ENCODE peak calls at places on chromosomes 5 and 9, in four cellular contexts. R, F, O and I are unnamed samples.

GRCh38 chr9:20621553-20622329 is 558 bp downstream of the MLLT3 start:
- DNase-seq in F (peak), O (no peak), R (peak), I (peak)

GRCh38 chr5:154394328-154394727 is 51.5 kb upstream of the SAP30L start:
- DNase-seq in O (no peak), F (no peak), R (no peak), I (no peak)

GRCh38 chr9:137618105-137619067 is at the start of gene EHMT1:
- DNase-seq in O (peak), F (peak), R (peak), I (peak)

GRCh38 chr9:123225374-123225813 is 43.0 kb downstream of the STRBP start:
- DNase-seq in R (peak), O (peak), F (peak), I (peak)

GRCh38 chr9:87086536-87086935 is 139.2 kb upstream of the GAS1 start:
- DNase-seq in F (no peak), R (no peak), O (no peak), I (no peak)

GRCh38 chr5:149403923-149404745 is 25.0 kb upstream of the IL17B start:
- DNase-seq in O (no peak), R (peak), F (peak), I (peak)

GRCh38 chr9:80218336-80218735 is 646.6 kb downstream of the TLE4 start:
- DNase-seq in F (no peak), R (no peak), O (no peak), I (no peak)

GRCh38 chr9:128145536-128145935 is 3.7 kb upstream of the LCN2 start:
- DNase-seq in R (no peak), F (no peak), O (no peak), I (no peak)

GRCh38 chr9:2134391-2134790 is 119.2 kb downstream of the SMARCA2 start:
- DNase-seq in R (no peak), F (peak), O (no peak), I (peak)

GRCh38 chr5:57221049-57221568 is 47.2 kb downstream of the GPBP1 start:
- DNase-seq in O (peak), R (peak), F (peak), I (peak)

GRCh38 chr9:134004131-134004873 is 12.2 kb upstream of the VAV2 start:
- DNase-seq in O (no peak), F (no peak), R (no peak), I (no peak)

GRCh38 chr9:35029241-35029640 is 39.7 kb downstream of the DNAJB5 start:
- DNase-seq in O (no peak), R (no peak), F (no peak), I (no peak)

GRCh38 chr5:98470747-98471146 is 302.7 kb upstream of the RGMB start:
- DNase-seq in F (peak), R (no peak), O (no peak), I (no peak)

GRCh38 chr9:137878146-137878941 is 762 bp downstream of the CACNA1B start:
- DNase-seq in F (no peak), R (peak), O (peak), I (peak)

GRCh38 chr9:90095682-90096081 is 490.9 kb downstream of the GADD45G start:
- DNase-seq in O (no peak), F (no peak), R (no peak), I (no peak)

GRCh38 chr5:153781325-153781724 is 257.4 kb downstream of the FAM114A2 start:
- DNase-seq in R (no peak), F (no peak), O (no peak), I (no peak)

GRCh38 chr5:589588-589987 is 22.6 kb upstream of the CEP72 start:
- DNase-seq in R (no peak), F (no peak), O (no peak), I (no peak)

GRCh38 chr5:1731091-1731639 is 68.5 kb downstream of the MRPL36 start:
- DNase-seq in F (no peak), R (no peak), O (no peak), I (no peak)

GRCh38 chr9:79570449-79571308 is 1.1 kb upstream of the TLE4 start:
- DNase-seq in R (peak), F (peak), O (peak), I (peak)

GRCh38 chr9:92773810-92774209 is 9.2 kb upstream of the BICD2 start:
- DNase-seq in F (no peak), O (no peak), R (no peak), I (peak)

GRCh38 chr9:70573308-70573707 is 158.9 kb upstream of the KLF9 start:
- DNase-seq in O (no peak), F (no peak), R (no peak), I (no peak)

GRCh38 chr9:79883073-79883645 is 311.4 kb downstream of the TLE4 start:
- DNase-seq in R (no peak), F (no peak), O (no peak), I (no peak)

GRCh38 chr9:119961774-119962408 is 592.7 kb upstream of the BRINP1 start:
- DNase-seq in F (no peak), R (peak), O (peak), I (peak)

GRCh38 chr5:51033215-51033614 is 350.0 kb upstream of the ISL1 start:
- DNase-seq in R (no peak), F (no peak), O (peak), I (no peak)

GRCh38 chr5:16489322-16489791 is 23.8 kb upstream of the ZNF622 start:
- DNase-seq in O (peak), F (peak), R (peak), I (peak)

GRCh38 chr5:4901890-4902289 is 238.2 kb upstream of the ADAMTS16 start:
- DNase-seq in R (no peak), O (no peak), F (no peak), I (no peak)

GRCh38 chr9:121353246-121353975 is 16.6 kb downstream of the STOM start:
- DNase-seq in O (no peak), R (no peak), F (no peak), I (no peak)

GRCh38 chr5:121171834-121172233 is 679.8 kb upstream of the FTMT start:
- DNase-seq in F (no peak), R (no peak), O (no peak), I (peak)

GRCh38 chr9:15332939-15333338 is 25.9 kb upstream of the TTC39B start:
- DNase-seq in R (no peak), F (no peak), O (no peak), I (no peak)

GRCh38 chr9:87812375-87813118 is 70.1 kb upstream of the SPATA31E1 start:
- DNase-seq in F (peak), R (peak), O (peak), I (peak)

GRCh38 chr5:51566940-51567339 is 183.7 kb downstream of the ISL1 start:
- DNase-seq in R (no peak), F (no peak), O (no peak), I (no peak)

GRCh38 chr5:160450164-160450932 is 28.7 kb downstream of the PTTG1 start:
- DNase-seq in F (no peak), O (no peak), R (no peak), I (no peak)

GRCh38 chr5:6783787-6784186 is 70.6 kb downstream of the TENT4A start:
- DNase-seq in O (no peak), R (no peak), F (no peak), I (no peak)

GRCh38 chr9:98502311-98502975 is 206.3 kb downstream of the GABBR2 start:
- DNase-seq in F (peak), O (no peak), R (no peak), I (peak)

GRCh38 chr5:179258922-179259730 is 86.1 kb downstream of the ADAMTS2 start:
- DNase-seq in F (peak), R (no peak), O (no peak), I (peak)

GRCh38 chr5:151523335-151523734 is 67.8 kb downstream of the FAT2 start:
- DNase-seq in F (peak), R (peak), O (peak), I (peak)

GRCh38 chr5:142115937-142116614 is 7.5 kb downstream of the NDFIP1 start:
- DNase-seq in O (no peak), F (peak), R (peak), I (peak)

GRCh38 chr9:131272212-131272611 is 4.1 kb downstream of the FAM78A start:
- DNase-seq in F (no peak), R (no peak), O (peak), I (no peak)

GRCh38 chr9:131275332-131276106 is 791 bp downstream of the FAM78A start:
- DNase-seq in R (no peak), F (no peak), O (peak), I (no peak)

GRCh38 chr9:131273146-131273545 is 3.2 kb downstream of the FAM78A start:
- DNase-seq in R (no peak), F (no peak), O (peak), I (no peak)

GRCh38 chr9:131274674-131275331 is 1.5 kb downstream of the FAM78A start:
- DNase-seq in O (peak), F (no peak), R (no peak), I (no peak)

DNA sequence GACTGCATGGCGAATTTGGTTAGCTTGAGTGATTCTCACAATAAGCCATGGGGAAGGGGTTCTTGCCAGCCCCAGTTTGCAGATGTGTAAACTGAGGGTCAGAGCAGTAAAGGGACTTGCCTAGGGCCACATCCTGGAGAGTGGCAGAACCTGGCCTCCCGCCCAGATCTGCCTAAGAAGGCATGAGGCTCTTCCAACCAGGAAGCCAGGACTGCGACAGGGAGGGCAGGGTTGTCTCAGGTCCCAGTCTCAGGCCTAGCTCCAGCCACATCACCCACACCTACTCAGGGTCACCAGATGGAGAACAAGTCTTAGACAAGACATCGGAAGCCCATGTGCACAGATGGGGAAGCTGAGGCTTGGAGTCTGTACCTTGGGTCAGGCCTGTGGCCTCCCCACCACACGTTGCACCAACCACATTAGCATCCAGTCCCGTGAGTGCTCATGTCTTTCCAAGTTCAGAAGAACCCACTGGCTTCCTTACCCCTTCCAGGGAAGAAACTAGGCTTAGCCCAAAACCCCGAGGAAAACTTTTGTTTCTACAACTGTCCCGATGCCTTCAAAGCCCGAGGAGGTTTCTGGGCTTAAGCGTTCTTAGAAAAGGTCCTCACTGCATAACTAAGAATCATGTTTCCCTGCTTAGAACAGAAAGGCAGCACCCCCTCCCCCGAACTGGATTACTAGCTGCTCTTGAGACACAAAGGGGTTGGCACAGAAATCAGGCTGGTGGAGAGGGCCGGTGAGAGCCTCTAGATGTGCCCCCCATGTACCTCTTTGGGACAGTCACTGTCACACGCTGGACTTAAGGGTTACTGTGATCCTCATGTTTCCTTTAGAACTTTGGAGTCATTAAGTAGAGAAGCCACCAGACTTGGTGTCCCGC is 2.3 kb downstream of the FAM78A start:
- DNase-seq in F (no peak), R (no peak), O (peak), I (no peak)
- H3K4me3 ChIP-seq in F (no peak), R (no peak), O (peak), I (no peak)

GRCh38 chr9:33677506-33677809 is 117.9 kb upstream of the PRSS3 start:
- DNase-seq in O (no peak), R (no peak), F (no peak), I (no peak)
- TF ChIP-seq EZH2 in O (no peak), R (no peak), F (no peak), I (no peak)

GRCh38 chr5:15260347-15261278 is 239.4 kb upstream of the FBXL7 start:
- DNase-seq in R (no peak), O (no peak), F (no peak), I (peak)
- H3K4me3 ChIP-seq in R (no peak), O (no peak), F (no peak), I (peak)

DNA sequence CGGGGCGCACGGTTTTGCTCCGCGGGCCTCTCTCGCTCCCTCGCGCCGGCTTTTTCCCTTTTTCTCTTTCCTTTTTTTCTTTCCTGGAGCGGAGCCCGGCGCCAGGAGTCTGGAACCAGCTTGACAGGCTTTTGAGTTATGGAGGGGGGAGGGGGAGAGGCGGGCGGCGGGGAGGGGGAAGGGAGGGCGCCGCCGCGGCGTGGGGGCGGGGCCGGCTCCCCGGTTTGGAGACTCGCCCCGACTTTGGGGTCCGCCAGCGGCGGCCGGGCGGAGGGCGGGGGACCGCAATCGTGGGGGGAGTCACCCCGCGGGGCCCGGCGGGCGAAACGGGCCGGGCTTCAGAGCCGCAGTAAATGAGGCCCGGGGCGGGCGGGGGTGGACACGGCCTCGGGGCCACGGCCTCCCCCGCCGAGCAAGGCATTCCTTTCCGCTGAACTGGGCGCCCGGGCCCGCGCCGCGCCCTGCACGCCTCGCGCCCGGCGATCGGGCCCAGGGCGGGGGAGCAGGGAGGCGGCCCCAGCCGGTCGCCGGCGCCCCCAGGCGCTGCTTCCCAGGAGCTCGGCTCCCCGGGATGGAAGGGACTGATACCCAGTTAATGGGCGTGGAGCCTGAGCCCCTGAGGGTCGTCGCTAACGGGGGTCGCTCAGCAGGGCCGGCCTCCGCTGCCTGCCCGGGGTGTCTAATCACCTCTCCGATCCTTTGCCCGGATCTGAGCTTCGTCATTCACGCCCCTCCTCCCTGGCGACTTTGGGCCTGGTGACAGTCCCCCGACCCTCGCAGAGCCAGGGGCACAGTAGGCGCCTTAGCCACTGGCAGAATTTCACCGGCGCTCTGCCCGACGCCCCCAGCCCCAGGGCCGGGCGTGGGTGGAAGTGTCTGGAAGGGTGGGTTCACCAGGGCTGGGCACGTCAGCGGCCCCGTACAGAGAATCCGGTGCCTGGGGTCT is 138.1 kb downstream of the C9orf50 start:
- DNase-seq in R (peak), F (peak), O (peak), I (peak)
- TF ChIP-seq EZH2 in R (no peak), F (no peak), O (no peak), I (no peak)

GRCh38 chr5:171314728-171315385 is 5.8 kb downstream of the TLX3 start:
- DNase-seq in F (no peak), O (no peak), R (no peak), I (no peak)
- H3K4me3 ChIP-seq in F (no peak), O (no peak), R (no peak), I (no peak)